ENCODE peak calls at places on chromosomes 4 and X, in five cellular contexts. V is naive thymus-derived CD4-positive, alpha-beta T cell; M is GM23248; P is aorta; I is K562. T is an unnamed sample.

GRCh38 chr4:124167602-124168001 is 544.9 kb downstream of the ANKRD50 start:
- DNase-seq in V (no peak), P (peak; percentile 57), M (peak; percentile 63), I (no peak), T (no peak)

GRCh38 chr4:84529169-84529751 is 30.2 kb upstream of the NKX6-1 start:
- DNase-seq in V (no peak), I (peak; percentile 31), P (no peak), M (peak; percentile 53), T (no peak)

GRCh38 chr4:88600129-88600849 is 8.0 kb downstream of the HERC3 start:
- DNase-seq in P (no peak), I (no peak), M (peak; percentile 91), V (no peak), T (no peak)

GRCh38 chr4:123546123-123546654 is 149.6 kb downstream of the SPRY1 start:
- DNase-seq in I (no peak), V (no peak), M (no peak), P (no peak), T (peak; percentile 27)

GRCh38 chr4:124199755-124200154 is 512.8 kb downstream of the ANKRD50 start:
- DNase-seq in V (no peak), P (no peak), M (peak; percentile 65), I (no peak), T (no peak)

GRCh38 chr4:47669946-47670345 is 167.9 kb downstream of the CORIN start:
- DNase-seq in P (no peak), M (no peak), V (no peak), I (no peak), T (no peak)

GRCh38 chrX:46551494-46552128 is 6.4 kb upstream of the ZNF674 start:
- DNase-seq in I (no peak), V (no peak), P (no peak), M (peak; percentile 41), T (no peak)

GRCh38 chr4:8171941-8172924 is 13.6 kb upstream of the ABLIM2 start:
- DNase-seq in I (no peak), M (no peak), P (no peak), V (no peak), T (no peak)

GRCh38 chr4:182188622-182189021 is 54.6 kb upstream of the TENM3 start:
- DNase-seq in M (peak; percentile 47), V (no peak), I (no peak), P (no peak), T (no peak)

GRCh38 chr4:112589207-112589606 is 47.5 kb downstream of the ZGRF1 start:
- DNase-seq in V (no peak), I (peak; percentile 37), P (no peak), M (peak; percentile 41), T (no peak)

GRCh38 chr4:176925962-176926361 is 133.2 kb upstream of the VEGFC start:
- DNase-seq in V (no peak), M (no peak), I (no peak), P (no peak), T (no peak)

GRCh38 chr4:14028862-14029261 is 401.3 kb upstream of the BOD1L1 start:
- DNase-seq in V (no peak), P (no peak), M (no peak), I (no peak), T (no peak)

GRCh38 chr4:172096771-172097170 is 283.6 kb downstream of the GALNTL6 start:
- DNase-seq in I (no peak), M (no peak), V (no peak), P (no peak), T (no peak)

GRCh38 chr4:119025916-119026661 is 109.5 kb upstream of the MYOZ2 start:
- DNase-seq in M (peak; percentile 91), V (no peak), P (no peak), I (no peak), T (peak; percentile 27)

GRCh38 chr4:180058731-180059215 is 2184.4 kb upstream of the TENM3 start:
- DNase-seq in P (peak; percentile 77), M (peak; percentile 44), I (no peak), V (no peak), T (peak; percentile 41)

GRCh38 chr4:16289872-16290554 is 63.7 kb upstream of the TAPT1 start:
- DNase-seq in M (peak; percentile 58), P (no peak), V (no peak), I (peak; percentile 12), T (no peak)

GRCh38 chr4:6887591-6888371 is 21.8 kb upstream of the TBC1D14 start:
- DNase-seq in M (no peak), P (peak; percentile 80), V (no peak), I (peak; percentile 55), T (peak; percentile 9)

GRCh38 chr4:54660591-54660990 is 2.8 kb downstream of the KIT start:
- DNase-seq in M (peak; percentile 78), V (no peak), I (no peak), P (no peak), T (no peak)

GRCh38 chrX:8147216-8147615 is 23.9 kb downstream of the VCX2 start:
- DNase-seq in M (no peak), I (no peak), P (no peak), V (no peak), T (no peak)

GRCh38 chr4:115090483-115091075 is 22.8 kb downstream of the NDST4 start:
- DNase-seq in P (no peak), M (peak; percentile 52), V (no peak), I (no peak), T (no peak)

GRCh38 chr4:175758595-175758994 is 53.5 kb downstream of the GPM6A start:
- DNase-seq in M (no peak), P (no peak), I (no peak), V (no peak), T (no peak)

GRCh38 chr4:87882321-87882720 is 49.6 kb downstream of the MEPE start:
- DNase-seq in V (no peak), M (peak; percentile 22), P (no peak), I (no peak), T (no peak)

GRCh38 chr4:78756721-78757120 is 19.4 kb upstream of the BMP2K start:
- DNase-seq in P (no peak), I (no peak), V (no peak), M (no peak), T (no peak)

GRCh38 chrX:140524556-140524955 is 19.7 kb upstream of the SOX3 start:
- DNase-seq in P (no peak), I (no peak), V (no peak), M (peak; percentile 41), T (no peak)

GRCh38 chr4:113476800-113477199 is 284.7 kb downstream of the CAMK2D start:
- DNase-seq in P (no peak), M (peak; percentile 67), V (no peak), I (no peak), T (no peak)

GRCh38 chr4:185955817-185956542 is 113.0 kb upstream of the TLR3 start:
- DNase-seq in M (no peak), P (no peak), V (no peak), I (no peak), T (no peak)

DNA sequence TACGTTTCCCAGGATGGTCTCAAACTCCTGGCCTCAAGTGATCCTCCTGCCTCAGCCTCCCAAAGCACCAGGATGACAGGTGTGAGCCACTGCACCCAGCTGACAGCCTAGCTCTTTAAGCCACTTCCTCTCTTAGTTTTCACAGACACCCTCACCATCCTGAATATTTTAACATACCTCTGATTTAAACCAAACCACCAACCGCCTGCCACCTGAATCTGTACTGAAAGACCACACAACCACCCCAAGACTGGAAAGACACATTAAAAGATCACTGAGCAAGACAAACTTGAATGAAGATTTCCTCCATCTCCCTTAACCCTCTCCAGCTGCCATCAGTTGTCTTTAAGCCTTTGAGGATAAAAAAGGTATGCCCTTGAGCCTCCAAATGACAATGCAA is 110.6 kb downstream of the SH3KBP1 start:
- DNase-seq in P (no peak), V (peak; percentile 52), I (no peak), M (no peak), T (no peak)
- H3K4me1 ChIP-seq in P (no peaks in the 10 kb centered on the region), V (peaks cover 52% of the 10 kb centered on the region), I (no peaks in the 10 kb centered on the region), M (peaks cover 19% of the 10 kb centered on the region), T (no peaks in the 10 kb centered on the region)

GRCh38 chr4:77147400-77147782 is 9.6 kb upstream of the CCNG2 start:
- DNase-seq in V (no peak), I (no peak), M (no peak), P (no peak), T (no peak)

GRCh38 chr4:77141964-77142641 is 14.9 kb upstream of the CCNG2 start:
- DNase-seq in I (no peak), V (no peak), P (no peak), M (no peak), T (no peak)

GRCh38 chr4:77145806-77146425 is 11.1 kb upstream of the CCNG2 start:
- DNase-seq in I (no peak), M (peak; percentile 48), V (no peak), P (no peak), T (no peak)

GRCh38 chr4:77146426-77147399 is 10.3 kb upstream of the CCNG2 start:
- DNase-seq in M (peak; percentile 62), I (no peak), V (no peak), P (no peak), T (no peak)

DNA sequence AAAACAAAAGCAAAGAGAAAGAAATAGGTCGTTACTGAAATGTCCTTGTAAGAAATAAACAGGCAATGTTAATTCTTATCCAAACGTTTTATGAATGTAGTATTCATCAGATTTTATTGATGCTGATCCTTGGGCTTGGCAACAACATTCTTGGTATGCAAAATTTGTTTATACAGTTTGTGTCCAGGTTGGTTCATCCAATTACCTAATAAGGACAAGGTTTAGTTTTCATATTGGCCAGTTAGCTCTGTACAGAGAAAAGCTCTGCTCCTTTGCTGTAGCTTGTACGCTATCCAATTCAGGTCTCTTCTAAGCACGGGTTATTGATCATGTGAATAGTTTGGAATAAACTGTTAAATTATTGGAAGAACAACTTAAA is 14.4 kb upstream of the CCNG2 start:
- DNase-seq in I (no peak), V (no peak), P (no peak), M (no peak), T (no peak)
- H3K27ac ChIP-seq in I (no peak overlapping the region), V (no peak overlapping the region), P (no peak overlapping the region), M (no peak overlapping the region), T (peak overlapping the region; percentile 70)

GRCh38 chrX:40474205-40474626 is 106.6 kb upstream of the ATP6AP2 start:
- DNase-seq in M (peak; percentile 28), I (no peak), V (no peak), P (no peak), T (no peak)
- H3K4me3 ChIP-seq in M (no peak overlapping the region), I (no peak overlapping the region), V (no peak overlapping the region), P (no peak overlapping the region), T (no peak overlapping the region)

DNA sequence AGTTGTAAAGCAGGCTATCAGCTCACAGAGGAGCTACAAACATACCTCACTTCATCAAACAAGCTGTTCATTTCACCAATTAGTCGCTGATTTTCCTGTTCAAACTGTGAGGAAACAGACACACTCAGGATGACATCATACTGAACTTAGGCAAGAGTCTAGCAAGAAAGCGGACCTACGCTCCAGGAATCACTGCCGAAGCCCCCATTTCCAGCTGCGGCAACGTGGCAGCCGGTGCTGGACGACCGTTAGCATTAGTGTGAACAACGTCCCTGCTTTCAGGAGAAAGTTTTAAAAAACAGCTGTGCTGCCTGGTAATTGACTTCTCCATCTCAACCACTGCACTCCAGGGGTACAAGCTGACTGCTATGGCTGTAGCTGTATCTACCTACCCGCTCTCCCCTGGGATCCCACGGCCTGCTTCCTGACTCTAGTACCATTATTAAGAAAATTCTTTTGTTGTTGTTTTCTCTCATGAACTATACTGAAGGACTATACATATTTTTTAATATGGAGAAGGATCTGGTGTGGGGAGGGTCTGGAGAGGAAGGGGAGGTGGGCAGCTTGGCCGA is 38.3 kb downstream of the NSG1 start:
- DNase-seq in P (peak; percentile 47), I (no peak), M (peak; percentile 27), V (no peak), T (no peak)
- H3K4me1 ChIP-seq in P (no peaks in the 10 kb centered on the region), I (no peaks in the 10 kb centered on the region), M (peaks cover 16% of the 10 kb centered on the region), V (no peaks in the 10 kb centered on the region), T (no peaks in the 10 kb centered on the region)

GRCh38 chr4:17310269-17310652 is 201.6 kb downstream of the QDPR start:
- DNase-seq in V (no peak), M (peak; percentile 57), P (no peak), I (no peak), T (no peak)
- H3K27ac ChIP-seq in V (no peak overlapping the region), M (peak overlapping the region; percentile 45), P (no peak overlapping the region), I (no peak overlapping the region), T (no peak overlapping the region)

GRCh38 chr4:139278956-139279722 is 886 bp downstream of the MGARP start:
- DNase-seq in P (peak; percentile 80), V (no peak), I (no peak), M (no peak), T (no peak)
- H3K4me3 ChIP-seq in P (peak overlapping the region; percentile 56), V (peak overlapping the region; percentile 45), I (no peak overlapping the region), M (peak overlapping the region; percentile 23), T (peak overlapping the region; percentile 15)